ENCODE peak calls at places on chromosomes 6 and 20, in six cellular contexts. F is stromal cell of bone marrow, G is HCT116, I is Ammon's horn, J is NCI-H774, B is Kasumi-1. Z is an unnamed sample.
A peak's percentile ranks its signal among the peaks of the same experiment; 100 is the strongest.

GRCh38 chr20:51902933-51903332 is 100.6 kb upstream of the SALL4 start:
- DNase-seq in F (no peak), G (no peak), I (no peak), J (no peak), B (no peak), Z (no peak)

GRCh38 chr6:31727034-31727716 is 1.9 kb downstream of the DDAH2 start:
- DNase-seq in F (no peak), G (no peak), I (peak; percentile 64), J (no peak), B (peak; percentile 97), Z (no peak)

GRCh38 chr6:166304106-166304505 is 4.1 kb downstream of the PRR18 start:
- DNase-seq in F (no peak), G (no peak), I (no peak), J (no peak), B (no peak), Z (no peak)

GRCh38 chr6:78324213-78324612 is 543.1 kb upstream of the IRAK1BP1 start:
- DNase-seq in F (no peak), G (no peak), I (no peak), J (no peak), B (no peak), Z (no peak)

GRCh38 chr6:112947507-112947906 is 600.4 kb downstream of the RFPL4B start:
- DNase-seq in F (no peak), G (no peak), I (no peak), J (no peak), B (no peak), Z (no peak)

GRCh38 chr6:3516094-3516493 is 59.2 kb upstream of the SLC22A23 start:
- DNase-seq in F (no peak), G (no peak), I (no peak), J (no peak), B (no peak), Z (no peak)

GRCh38 chr6:38957426-38957825 is 91.2 kb upstream of the GLP1R start:
- DNase-seq in F (no peak), G (no peak), I (no peak), J (no peak), B (no peak), Z (no peak)

GRCh38 chr20:32742322-32743236 is 688 bp downstream of the COMMD7 start:
- DNase-seq in F (no peak), G (no peak), I (no peak), J (no peak), B (no peak), Z (no peak)

GRCh38 chr6:92110390-92110789 is 1309.0 kb downstream of the EPHA7 start:
- DNase-seq in F (no peak), G (no peak), I (no peak), J (peak; percentile 94), B (no peak), Z (no peak)

GRCh38 chr20:54027704-54028103 is 42.7 kb downstream of the BCAS1 start:
- DNase-seq in F (no peak), G (no peak), I (no peak), J (no peak), B (no peak), Z (no peak)

GRCh38 chr6:73515204-73516101 is 5.4 kb downstream of the EEF1A1 start:
- DNase-seq in F (peak; percentile 80), G (no peak), I (peak; percentile 89), J (peak; percentile 30), B (peak; percentile 76), Z (peak; percentile 80)

Z was measured in A549.